ENCODE peak calls at places on chromosomes 13 and 19, in eight cellular contexts. R, X, M, N, P, E, G and J are unnamed samples.
A peak's percentile ranks its signal among the peaks of the same experiment; 100 is the strongest.

GRCh38 chr13:86960876-86961275 is 710.3 kb upstream of the SLITRK5 start:
- DNase-seq in X (no peak), N (no peak), E (no peak), M (no peak), R (peak; percentile 3), G (no peak), P (no peak), J (no peak)

GRCh38 chr13:80040219-80040976 is 300.5 kb downstream of the SPRY2 start:
- DNase-seq in N (peak; percentile 100), G (no peak), M (peak; percentile 100), X (no peak), R (peak; percentile 94), P (no peak), E (no peak), J (no peak)

GRCh38 chr13:85287528-85287927 is 511.7 kb downstream of the SLITRK6 start:
- DNase-seq in G (no peak), X (no peak), E (no peak), P (no peak), M (no peak), N (no peak), R (no peak), J (no peak)

GRCh38 chr13:21986602-21987001 is 315.7 kb downstream of the FGF9 start:
- DNase-seq in E (no peak), N (no peak), X (no peak), G (no peak), M (no peak), P (no peak), R (no peak), J (no peak)

GRCh38 chr13:103282571-103283450 is 216.6 kb upstream of the SLC10A2 start:
- DNase-seq in E (no peak), X (no peak), M (peak; percentile 9), P (no peak), R (peak; percentile 95), N (peak; percentile 95), G (no peak), J (peak; percentile 86)

GRCh38 chr19:46859637-46860124 is 1.1 kb upstream of the ARHGAP35 start:
- DNase-seq in X (no peak), N (no peak), P (no peak), R (no peak), M (peak; percentile 70), G (peak; percentile 93), E (peak; percentile 95), J (no peak)

GRCh38 chr19:15101479-15102082 is 5.6 kb upstream of the SYDE1 start:
- DNase-seq in X (peak; percentile 70), M (peak; percentile 25), R (peak; percentile 69), P (peak; percentile 87), G (peak; percentile 25), N (peak; percentile 51), E (no peak), J (peak; percentile 75)

GRCh38 chr19:9645466-9645865 is 24.4 kb upstream of the ZNF561 start:
- DNase-seq in R (no peak), X (no peak), G (no peak), N (no peak), E (no peak), M (no peak), P (no peak), J (peak; percentile 42)

GRCh38 chr19:46368116-46368515 is 21.2 kb downstream of the PPP5C start:
- DNase-seq in M (no peak), E (peak; percentile 69), N (no peak), G (no peak), P (no peak), R (no peak), X (no peak), J (no peak)

GRCh38 chr13:35797946-35798345 is 321.5 kb upstream of the MAB21L1 start:
- DNase-seq in M (no peak), R (no peak), P (no peak), N (no peak), X (no peak), E (no peak), G (no peak), J (no peak)

GRCh38 chr13:30133976-30134375 is 173.4 kb downstream of the KATNAL1 start:
- DNase-seq in G (no peak), M (peak; percentile 57), N (peak; percentile 48), X (no peak), P (no peak), R (no peak), E (no peak), J (no peak)

GRCh38 chr19:18629166-18630088 is 7.4 kb upstream of the KLHL26 start:
- DNase-seq in G (peak; percentile 35), P (no peak), M (no peak), X (no peak), E (no peak), N (no peak), R (peak; percentile 64), J (no peak)

GRCh38 chr13:67033170-67033569 is 197.0 kb downstream of the PCDH9 start:
- DNase-seq in N (no peak), X (no peak), P (no peak), R (no peak), E (no peak), M (no peak), G (no peak), J (no peak)

GRCh38 chr19:55454787-55455243 is 6.6 kb downstream of the ISOC2 start:
- DNase-seq in E (peak; percentile 33), P (peak; percentile 83), N (no peak), R (peak; percentile 54), X (no peak), M (peak; percentile 37), G (peak; percentile 63), J (peak; percentile 72)

GRCh38 chr13:94305033-94305432 is 174.4 kb downstream of the DCT start:
- DNase-seq in G (peak; percentile 10), E (no peak), N (no peak), R (no peak), P (no peak), X (no peak), M (no peak), J (no peak)

GRCh38 chr19:55619264-55619663 is 5.1 kb downstream of the ZNF784 start:
- DNase-seq in P (no peak), R (no peak), X (no peak), E (no peak), G (no peak), N (no peak), M (peak; percentile 13), J (no peak)

GRCh38 chr13:64936879-64937278 is 2293.3 kb downstream of the PCDH9 start:
- DNase-seq in M (no peak), N (no peak), X (no peak), E (no peak), G (peak; percentile 13), R (no peak), P (no peak), J (no peak)

GRCh38 chr13:112709825-112710783 is 20.3 kb downstream of the ATP11A start:
- DNase-seq in M (no peak), N (no peak), X (no peak), G (no peak), R (no peak), P (no peak), E (no peak), J (no peak)

GRCh38 chr13:95367309-95367843 is 66.1 kb upstream of the ABCC4 start:
- DNase-seq in X (no peak), M (no peak), E (no peak), N (no peak), R (no peak), G (no peak), P (no peak), J (no peak)

GRCh38 chr19:39927524-39928356 is 6.7 kb downstream of the FCGBP start:
- DNase-seq in P (no peak), N (no peak), G (no peak), M (no peak), R (no peak), E (no peak), X (no peak), J (no peak)

GRCh38 chr19:12965017-12965811 is 4.2 kb upstream of the DAND5 start:
- DNase-seq in N (no peak), M (peak; percentile 57), X (peak; percentile 95), G (peak; percentile 86), R (peak; percentile 75), P (peak; percentile 97), E (peak; percentile 64), J (peak; percentile 88)

GRCh38 chr13:101149735-101150380 is 266.4 kb downstream of the NALCN start:
- DNase-seq in E (peak; percentile 47), G (peak; percentile 36), N (peak; percentile 37), M (peak; percentile 4), P (no peak), X (no peak), R (peak; percentile 60), J (peak; percentile 80)

GRCh38 chr19:51111606-51112005 is 3.4 kb upstream of the CTU1 start:
- DNase-seq in X (no peak), R (peak; percentile 11), M (no peak), G (peak; percentile 14), P (no peak), E (no peak), N (no peak), J (peak; percentile 64)